ENCODE peak calls at places on chromosomes 11 and 22, in eight cellular contexts. T is fibroblast of the aortic adventitia, X is Caco-2, O is IMR-90, N is body of pancreas, M is neural progenitor cell, U is kidney, Q is right atrium auricular region. H is an unnamed sample.

GRCh38 chr22:27515091-27515523 is 286.4 kb downstream of the MN1 start:
- DNase-seq in T (peak; percentile 84), X (no peak), O (no peak), N (no peak), M (no peak), U (no peak), Q (peak; percentile 87), H (no peak)

GRCh38 chr11:3837793-3838192 is 3.0 kb downstream of the RHOG start:
- DNase-seq in T (no peak), X (no peak), O (no peak), N (no peak), M (no peak), U (no peak), Q (peak; percentile 73), H (no peak)

GRCh38 chr11:64774144-64774543 is 4.2 kb downstream of the SF1 start:
- DNase-seq in T (no peak), X (no peak), O (no peak), N (no peak), M (no peak), U (no peak), Q (no peak), H (no peak)

GRCh38 chr11:73159297-73159696 is 17.2 kb upstream of the FCHSD2 start:
- DNase-seq in T (no peak), X (peak; percentile 25), O (no peak), N (no peak), M (no peak), U (no peak), Q (no peak), H (no peak)

GRCh38 chr11:36352919-36353318 is 56.8 kb downstream of the PRR5L start:
- DNase-seq in T (no peak), X (no peak), O (no peak), N (no peak), M (no peak), U (no peak), Q (no peak), H (no peak)

GRCh38 chr11:64251722-64251985 is 324 bp downstream of the PLCB3 start:
- DNase-seq in T (no peak), X (no peak), O (no peak), N (no peak), M (no peak), U (no peak), Q (no peak), H (no peak)

GRCh38 chr22:35380537-35381423 is at the start of gene HMOX1:
- DNase-seq in T (peak; percentile 94), X (peak; percentile 93), O (peak; percentile 85), N (peak; percentile 85), M (peak; percentile 91), U (peak; percentile 97), Q (peak; percentile 97), H (no peak)

GRCh38 chr22:27278986-27279385 is 522.6 kb downstream of the MN1 start:
- DNase-seq in T (peak; percentile 27), X (no peak), O (no peak), N (no peak), M (no peak), U (no peak), Q (no peak), H (no peak)

GRCh38 chr22:46057762-46058420 is 80.9 kb upstream of the WNT7B start:
- DNase-seq in T (peak; percentile 81), X (peak; percentile 7), O (no peak), N (peak; percentile 65), M (no peak), U (peak; percentile 73), Q (no peak), H (no peak)

DNA sequence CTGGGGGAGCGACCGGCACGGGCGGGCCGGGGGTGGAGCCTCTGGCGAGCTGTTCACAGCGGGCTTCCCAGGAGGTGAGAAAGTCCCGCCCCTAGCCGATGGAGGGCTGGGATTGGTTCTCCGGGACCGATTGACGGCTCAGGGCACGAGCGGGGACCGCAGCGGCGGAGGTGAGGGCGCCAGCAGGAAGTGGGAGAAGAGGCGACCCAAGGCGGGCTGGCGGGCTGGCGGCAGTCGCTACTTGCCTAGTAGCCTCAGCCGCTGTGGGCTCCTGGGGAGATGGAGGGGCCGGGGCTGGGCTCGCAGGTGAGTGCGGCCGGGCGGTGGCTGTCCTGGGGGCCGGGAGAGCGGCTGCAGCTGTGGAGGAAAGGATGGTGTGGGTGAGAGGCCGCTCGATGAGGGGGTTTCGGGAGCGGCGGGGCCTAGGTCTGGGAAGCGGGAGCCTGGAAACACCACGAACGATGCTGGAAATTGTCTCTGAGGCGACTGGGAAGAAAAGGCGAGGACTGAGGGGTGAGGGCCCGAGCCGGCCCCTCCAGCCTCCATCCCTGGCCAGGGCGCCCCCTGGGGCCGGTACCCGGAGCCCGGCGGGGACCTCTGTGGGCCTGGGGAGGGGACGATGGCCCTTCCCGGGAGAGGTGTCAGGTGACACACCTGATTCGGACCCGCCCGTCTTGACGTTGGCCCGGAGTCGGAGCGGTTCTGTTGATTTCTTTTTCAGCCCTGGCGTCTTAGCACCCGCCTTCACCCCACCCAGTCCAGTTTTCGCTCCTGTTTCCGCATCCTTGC is at the start of gene ZDHHC13:
- DNase-seq in T (peak; percentile 81), X (peak; percentile 98), O (peak; percentile 82), N (peak; percentile 96), M (peak; percentile 94), U (peak; percentile 97), Q (peak; percentile 91), H (peak; percentile 97)
- TF ChIP-seq CTCF in T (peak; percentile 48), X (peak; percentile 12), O (peak; percentile 41), N (no peak), M (peak; percentile 47), U (peak; percentile 19), Q (no peak), H (peak; percentile 10)

GRCh38 chr11:15216678-15217077 is 102.0 kb downstream of the INSC start:
- DNase-seq in T (no peak), X (no peak), O (no peak), N (no peak), M (no peak), U (no peak), Q (no peak), H (no peak)
- TF ChIP-seq CTCF in T (peak; percentile 40), X (peak; percentile 8), O (peak; percentile 44), N (peak; percentile 28), M (peak; percentile 69), U (peak; percentile 27), Q (no peak), H (peak; percentile 29)

DNA sequence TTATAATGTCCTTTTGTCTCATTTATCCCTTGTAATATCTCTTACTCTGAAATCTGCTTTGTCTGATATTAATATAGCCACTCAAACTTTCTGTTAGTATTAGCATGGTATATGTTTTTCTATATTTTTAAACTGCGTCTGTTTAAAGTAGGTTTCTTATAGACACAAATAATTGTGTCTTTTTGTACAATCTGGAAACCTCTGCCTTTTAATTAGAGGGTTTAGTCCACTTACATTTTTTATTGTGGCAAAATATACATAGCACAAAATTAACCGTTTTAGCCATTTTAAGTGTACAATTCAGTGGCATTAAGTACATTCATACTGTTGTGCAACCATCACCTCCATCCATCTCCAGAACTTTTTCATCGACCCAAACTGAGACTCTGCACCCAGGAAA is 28.6 kb downstream of the PARVG start:
- DNase-seq in T (no peak), X (no peak), O (no peak), N (no peak), M (no peak), U (no peak), Q (no peak), H (no peak)
- TF ChIP-seq CTCF in T (no peak), X (no peak), O (no peak), N (no peak), M (no peak), U (no peak), Q (no peak), H (no peak)

DNA sequence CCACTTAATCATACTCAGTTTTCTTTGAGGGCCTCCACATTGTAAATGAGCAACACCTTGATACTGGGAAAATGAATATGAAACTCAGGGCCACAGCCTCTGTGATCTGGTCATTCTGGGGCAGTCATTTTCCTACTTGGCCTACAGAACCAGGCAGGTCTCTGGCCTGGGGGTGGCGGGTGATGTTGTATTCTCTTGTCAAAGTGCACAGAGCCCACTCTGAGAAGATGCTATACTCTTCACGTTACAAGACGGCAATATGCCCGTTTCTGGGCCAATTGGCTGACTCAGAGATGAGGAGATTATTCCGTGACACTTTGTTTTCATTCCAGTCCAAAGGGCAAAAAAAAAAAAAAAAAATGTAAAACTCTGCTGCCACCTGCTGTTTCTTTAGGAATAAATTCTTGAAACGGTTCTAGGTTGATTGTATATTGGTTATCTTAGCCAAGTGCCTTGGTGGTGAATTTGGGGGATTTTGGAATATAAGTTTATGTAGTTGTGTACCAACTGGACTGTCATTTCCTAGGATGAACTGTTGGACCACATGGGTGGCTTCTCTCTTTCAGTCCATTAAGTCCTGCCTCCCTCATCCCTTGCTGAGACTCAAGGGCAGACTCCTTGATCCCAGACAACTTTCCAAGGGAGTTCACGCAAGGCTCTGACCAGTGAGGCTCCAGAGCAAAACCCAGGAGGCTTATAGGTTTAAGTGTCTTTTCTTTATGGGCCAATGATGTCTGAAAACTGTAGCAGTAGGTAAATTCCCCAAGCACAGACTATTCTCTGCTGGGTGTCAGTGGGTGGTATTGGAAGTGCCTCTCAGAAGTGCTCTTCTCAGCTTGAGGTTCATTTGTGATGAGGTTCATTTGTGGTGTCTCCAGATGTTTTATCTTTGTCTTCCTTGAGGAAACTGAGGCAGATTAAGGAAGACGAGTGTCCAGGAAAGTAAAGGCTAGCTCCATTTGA is 18.2 kb downstream of the ADM start:
- DNase-seq in T (peak; percentile 94), X (peak; percentile 72), O (peak; percentile 93), N (peak; percentile 66), M (peak; percentile 59), U (no peak), Q (peak; percentile 79), H (no peak)
- TF ChIP-seq CTCF in T (peak; percentile 33), X (peak; percentile 50), O (peak; percentile 68), N (peak; percentile 42), M (peak; percentile 60), U (peak; percentile 43), Q (no peak), H (peak; percentile 51)

GRCh38 chr11:95154514-95154913 is 64.9 kb downstream of the ENDOD1 start:
- DNase-seq in T (peak; percentile 67), X (peak; percentile 82), O (peak; percentile 19), N (peak; percentile 40), M (peak; percentile 80), U (no peak), Q (no peak), H (peak; percentile 58)
- TF ChIP-seq CTCF in T (peak; percentile 59), X (peak; percentile 92), O (peak; percentile 51), N (no peak), M (peak; percentile 81), U (peak; percentile 72), Q (no peak), H (peak; percentile 81)

GRCh38 chr11:327581-327923 is 6.9 kb upstream of the IFITM3 start:
- DNase-seq in T (peak; percentile 51), X (no peak), O (no peak), N (no peak), M (no peak), U (no peak), Q (no peak), H (no peak)

GRCh38 chr11:326592-326841 is 5.9 kb upstream of the IFITM3 start:
- DNase-seq in T (no peak), X (no peak), O (no peak), N (no peak), M (no peak), U (no peak), Q (no peak), H (no peak)

GRCh38 chr11:325796-326591 is 5.3 kb upstream of the IFITM3 start:
- DNase-seq in T (no peak), X (no peak), O (no peak), N (no peak), M (no peak), U (peak; percentile 79), Q (no peak), H (no peak)

GRCh38 chr11:328012-328411 is 7.4 kb upstream of the IFITM3 start:
- DNase-seq in T (no peak), X (no peak), O (no peak), N (no peak), M (no peak), U (peak; percentile 52), Q (no peak), H (no peak)

GRCh38 chr11:326842-327580 is 6.4 kb upstream of the IFITM3 start:
- DNase-seq in T (peak; percentile 58), X (no peak), O (peak; percentile 42), N (peak; percentile 70), M (no peak), U (peak; percentile 96), Q (peak; percentile 94), H (no peak)
- TF ChIP-seq CTCF in T (no peak), X (no peak), O (no peak), N (no peak), M (no peak), U (no peak), Q (no peak), H (no peak)

H was measured in D721Med.